ENCODE peak calls at places on chromosomes 16 and 17, in eight cellular contexts. One of them, this sample, is unnamed.

GRCh38 chr16:65725156-65725845 is 603.4 kb upstream of the CDH11 start:
- DNase-seq in A549: no peak
- DNase-seq in fibroblast of mammary gland: no peak
- DNase-seq in choroid plexus epithelial cell: peak; percentile 52
- DNase-seq in GM06990: no peak
- DNase-seq in thoracic aorta: no peak
- DNase-seq in naive thymus-derived CD4-positive, alpha-beta T cell: no peak
- DNase-seq in stomach: no peak
- DNase-seq in this sample: no peak

GRCh38 chr16:69329369-69330285 is 761 bp downstream of the PDF start:
- DNase-seq in naive thymus-derived CD4-positive, alpha-beta T cell: peak; percentile 33
- DNase-seq in GM06990: peak; percentile 40
- DNase-seq in choroid plexus epithelial cell: peak; percentile 28
- DNase-seq in stomach: no peak
- DNase-seq in fibroblast of mammary gland: no peak
- DNase-seq in A549: no peak
- DNase-seq in thoracic aorta: no peak
- DNase-seq in this sample: no peak

GRCh38 chr16:88476817-88477397 is 23.8 kb downstream of the ZFPM1 start:
- DNase-seq in A549: no peak
- DNase-seq in naive thymus-derived CD4-positive, alpha-beta T cell: no peak
- DNase-seq in fibroblast of mammary gland: no peak
- DNase-seq in stomach: no peak
- DNase-seq in thoracic aorta: no peak
- DNase-seq in choroid plexus epithelial cell: no peak
- DNase-seq in GM06990: no peak
- DNase-seq in this sample: no peak

GRCh38 chr17:67993998-67994361 is 2.3 kb downstream of the C17orf58 start:
- DNase-seq in stomach: no peak
- DNase-seq in GM06990: no peak
- DNase-seq in fibroblast of mammary gland: peak; percentile 4
- DNase-seq in A549: no peak
- DNase-seq in choroid plexus epithelial cell: peak; percentile 18
- DNase-seq in naive thymus-derived CD4-positive, alpha-beta T cell: no peak
- DNase-seq in thoracic aorta: no peak
- DNase-seq in this sample: no peak

GRCh38 chr16:29809850-29810698 is 1.9 kb upstream of the PRRT2 start:
- DNase-seq in stomach: no peak
- DNase-seq in thoracic aorta: no peak
- DNase-seq in choroid plexus epithelial cell: peak; percentile 21
- DNase-seq in fibroblast of mammary gland: peak; percentile 39
- DNase-seq in A549: no peak
- DNase-seq in GM06990: no peak
- DNase-seq in naive thymus-derived CD4-positive, alpha-beta T cell: no peak
- DNase-seq in this sample: peak; percentile 55

GRCh38 chr16:4293822-4294457 is 21.1 kb upstream of the TFAP4 start:
- DNase-seq in fibroblast of mammary gland: peak; percentile 76
- DNase-seq in A549: peak; percentile 70
- DNase-seq in naive thymus-derived CD4-positive, alpha-beta T cell: no peak
- DNase-seq in thoracic aorta: no peak
- DNase-seq in stomach: peak; percentile 58
- DNase-seq in GM06990: no peak
- DNase-seq in choroid plexus epithelial cell: peak; percentile 87
- DNase-seq in this sample: peak; percentile 52

GRCh38 chr17:50326831-50327364 is 19.0 kb upstream of the XYLT2 start:
- DNase-seq in A549: no peak
- DNase-seq in stomach: no peak
- DNase-seq in thoracic aorta: no peak
- DNase-seq in fibroblast of mammary gland: no peak
- DNase-seq in GM06990: no peak
- DNase-seq in naive thymus-derived CD4-positive, alpha-beta T cell: no peak
- DNase-seq in choroid plexus epithelial cell: no peak
- DNase-seq in this sample: no peak

GRCh38 chr17:82039695-82040299 is 2.3 kb upstream of the DCXR start:
- DNase-seq in choroid plexus epithelial cell: no peak
- DNase-seq in stomach: peak; percentile 77
- DNase-seq in naive thymus-derived CD4-positive, alpha-beta T cell: no peak
- DNase-seq in GM06990: no peak
- DNase-seq in A549: no peak
- DNase-seq in thoracic aorta: no peak
- DNase-seq in fibroblast of mammary gland: no peak
- DNase-seq in this sample: no peak

GRCh38 chr16:50276128-50276444 is 9.7 kb downstream of the ADCY7 start:
- DNase-seq in choroid plexus epithelial cell: no peak
- DNase-seq in naive thymus-derived CD4-positive, alpha-beta T cell: no peak
- DNase-seq in thoracic aorta: no peak
- DNase-seq in fibroblast of mammary gland: no peak
- DNase-seq in GM06990: no peak
- DNase-seq in A549: no peak
- DNase-seq in stomach: no peak
- DNase-seq in this sample: no peak

GRCh38 chr16:56651586-56651985 is at the start of gene MT1B:
- DNase-seq in fibroblast of mammary gland: no peak
- DNase-seq in naive thymus-derived CD4-positive, alpha-beta T cell: no peak
- DNase-seq in GM06990: no peak
- DNase-seq in A549: no peak
- DNase-seq in stomach: no peak
- DNase-seq in choroid plexus epithelial cell: no peak
- DNase-seq in thoracic aorta: no peak
- DNase-seq in this sample: no peak

GRCh38 chr16:56649820-56650219 is 1.9 kb upstream of the MT1B start:
- DNase-seq in fibroblast of mammary gland: no peak
- DNase-seq in thoracic aorta: no peak
- DNase-seq in naive thymus-derived CD4-positive, alpha-beta T cell: no peak
- DNase-seq in choroid plexus epithelial cell: no peak
- DNase-seq in stomach: no peak
- DNase-seq in GM06990: no peak
- DNase-seq in A549: peak; percentile 10
- DNase-seq in this sample: no peak

GRCh38 chr16:56649271-56649670 is 2.4 kb upstream of the MT1B start:
- DNase-seq in thoracic aorta: no peak
- DNase-seq in choroid plexus epithelial cell: no peak
- DNase-seq in fibroblast of mammary gland: no peak
- DNase-seq in naive thymus-derived CD4-positive, alpha-beta T cell: no peak
- DNase-seq in GM06990: no peak
- DNase-seq in A549: no peak
- DNase-seq in stomach: no peak
- DNase-seq in this sample: no peak

GRCh38 chr16:56652600-56652999 is 914 bp downstream of the MT1B start:
- DNase-seq in A549: no peak
- DNase-seq in choroid plexus epithelial cell: no peak
- DNase-seq in naive thymus-derived CD4-positive, alpha-beta T cell: no peak
- DNase-seq in fibroblast of mammary gland: no peak
- DNase-seq in stomach: no peak
- DNase-seq in GM06990: no peak
- DNase-seq in thoracic aorta: no peak
- DNase-seq in this sample: no peak

DNA sequence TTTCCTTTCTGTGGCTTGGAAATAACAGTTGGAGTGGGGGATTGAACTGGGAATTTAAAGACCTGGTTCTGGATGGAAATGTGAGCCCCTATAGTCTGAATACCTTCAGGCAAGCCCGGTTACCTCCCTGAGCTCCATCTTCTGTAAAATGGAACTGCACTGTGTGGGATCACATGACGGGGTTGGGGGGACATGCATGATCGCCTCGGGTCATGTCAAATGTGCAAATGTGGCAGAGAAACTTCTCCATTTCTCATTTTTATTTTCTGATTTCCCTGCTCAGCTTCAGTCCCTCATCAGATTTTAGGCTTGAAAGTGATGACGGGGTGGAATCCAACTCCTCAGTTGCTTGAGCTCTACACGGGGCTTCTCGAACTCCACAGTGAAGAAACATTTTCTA is 1.5 kb downstream of the MT1B start:
- DNase-seq in thoracic aorta: no peak
- DNase-seq in fibroblast of mammary gland: no peak
- DNase-seq in naive thymus-derived CD4-positive, alpha-beta T cell: no peak
- DNase-seq in GM06990: no peak
- DNase-seq in stomach: no peak
- DNase-seq in A549: no peak
- DNase-seq in choroid plexus epithelial cell: no peak
- DNase-seq in this sample: no peak
- H3K4me3 ChIP-seq in thoracic aorta: no peak overlapping the region
- H3K4me3 ChIP-seq in fibroblast of mammary gland: no peak overlapping the region
- H3K4me3 ChIP-seq in naive thymus-derived CD4-positive, alpha-beta T cell: no peak overlapping the region
- H3K4me3 ChIP-seq in GM06990: no peak overlapping the region
- H3K4me3 ChIP-seq in stomach: no peak overlapping the region
- H3K4me3 ChIP-seq in A549: no peak overlapping the region
- H3K4me3 ChIP-seq in choroid plexus epithelial cell: no peak overlapping the region
- H3K4me3 ChIP-seq in this sample: no peak overlapping the region

GRCh38 chr17:77373298-77374169 is 232.8 kb downstream of the SEC14L1 start:
- DNase-seq in A549: no peak
- DNase-seq in GM06990: no peak
- DNase-seq in stomach: peak; percentile 44
- DNase-seq in thoracic aorta: no peak
- DNase-seq in naive thymus-derived CD4-positive, alpha-beta T cell: peak; percentile 52
- DNase-seq in fibroblast of mammary gland: no peak
- DNase-seq in choroid plexus epithelial cell: peak; percentile 45
- DNase-seq in this sample: no peak

GRCh38 chr17:77371117-77371887 is 230.5 kb downstream of the SEC14L1 start:
- DNase-seq in GM06990: no peak
- DNase-seq in stomach: peak; percentile 73
- DNase-seq in thoracic aorta: no peak
- DNase-seq in naive thymus-derived CD4-positive, alpha-beta T cell: no peak
- DNase-seq in choroid plexus epithelial cell: peak; percentile 85
- DNase-seq in A549: no peak
- DNase-seq in fibroblast of mammary gland: no peak
- DNase-seq in this sample: no peak

GRCh38 chr17:77371888-77372443 is 231.2 kb downstream of the SEC14L1 start:
- DNase-seq in stomach: no peak
- DNase-seq in GM06990: no peak
- DNase-seq in fibroblast of mammary gland: no peak
- DNase-seq in thoracic aorta: no peak
- DNase-seq in A549: no peak
- DNase-seq in naive thymus-derived CD4-positive, alpha-beta T cell: no peak
- DNase-seq in choroid plexus epithelial cell: no peak
- DNase-seq in this sample: no peak

GRCh38 chr17:77374170-77374936 is 233.6 kb downstream of the SEC14L1 start:
- DNase-seq in choroid plexus epithelial cell: peak; percentile 91
- DNase-seq in naive thymus-derived CD4-positive, alpha-beta T cell: peak; percentile 75
- DNase-seq in thoracic aorta: no peak
- DNase-seq in GM06990: peak; percentile 48
- DNase-seq in fibroblast of mammary gland: peak; percentile 82
- DNase-seq in stomach: peak; percentile 87
- DNase-seq in A549: no peak
- DNase-seq in this sample: peak; percentile 86

DNA sequence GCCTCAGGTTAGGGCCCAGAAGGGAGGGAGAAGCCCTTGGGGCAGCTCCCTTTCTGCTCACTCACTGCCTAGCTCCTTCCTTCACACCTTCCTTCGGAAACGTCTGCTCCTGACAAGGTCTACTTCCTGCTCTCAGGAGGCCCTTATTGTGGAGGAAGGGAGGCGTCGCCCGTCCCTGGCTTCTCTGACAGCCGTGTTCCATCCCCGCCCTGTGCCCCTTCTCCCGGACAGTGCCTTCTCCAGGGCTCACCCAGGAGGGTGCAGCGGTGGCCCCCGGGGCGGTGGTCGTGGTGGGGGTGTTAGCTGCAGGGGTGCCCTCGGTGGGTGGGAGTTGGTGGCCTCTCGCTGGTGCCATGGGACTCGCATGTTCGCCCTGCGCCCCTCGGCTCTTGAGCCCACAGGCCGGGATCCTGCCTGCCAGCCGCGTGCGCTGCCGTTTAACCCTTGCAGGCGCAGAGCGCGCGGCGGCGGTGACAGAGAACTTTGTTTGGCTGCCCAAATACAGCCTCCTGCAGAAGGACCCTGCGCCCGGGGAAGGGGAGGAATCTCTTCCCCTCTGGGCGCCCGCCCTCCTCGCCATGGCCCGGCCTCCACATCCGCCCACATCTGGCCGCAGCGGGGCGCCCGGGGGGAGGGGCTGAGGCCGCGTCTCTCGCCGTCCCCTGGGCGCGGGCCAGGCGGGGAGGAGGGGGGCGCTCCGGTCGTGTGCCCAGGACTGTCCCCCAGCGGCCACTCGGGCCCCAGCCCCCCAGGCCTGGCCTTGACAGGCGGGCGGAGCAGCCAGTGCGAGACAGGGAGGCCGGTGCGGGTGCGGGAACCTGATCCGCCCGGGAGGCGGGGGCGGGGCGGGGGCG is 231.9 kb downstream of the SEC14L1 start:
- DNase-seq in fibroblast of mammary gland: peak; percentile 81
- DNase-seq in stomach: peak; percentile 76
- DNase-seq in GM06990: peak; percentile 63
- DNase-seq in naive thymus-derived CD4-positive, alpha-beta T cell: peak; percentile 82
- DNase-seq in A549: no peak
- DNase-seq in thoracic aorta: no peak
- DNase-seq in choroid plexus epithelial cell: peak; percentile 86
- DNase-seq in this sample: no peak
- H3K4me3 ChIP-seq in fibroblast of mammary gland: peak overlapping the region; percentile 80
- H3K4me3 ChIP-seq in stomach: peak overlapping the region; percentile 70
- H3K4me3 ChIP-seq in GM06990: peak overlapping the region; percentile 63
- H3K4me3 ChIP-seq in naive thymus-derived CD4-positive, alpha-beta T cell: peak overlapping the region; percentile 98
- H3K4me3 ChIP-seq in A549: no peak overlapping the region
- H3K4me3 ChIP-seq in thoracic aorta: peak overlapping the region; percentile 91
- H3K4me3 ChIP-seq in choroid plexus epithelial cell: peak overlapping the region; percentile 85
- H3K4me3 ChIP-seq in this sample: no peak overlapping the region

DNA sequence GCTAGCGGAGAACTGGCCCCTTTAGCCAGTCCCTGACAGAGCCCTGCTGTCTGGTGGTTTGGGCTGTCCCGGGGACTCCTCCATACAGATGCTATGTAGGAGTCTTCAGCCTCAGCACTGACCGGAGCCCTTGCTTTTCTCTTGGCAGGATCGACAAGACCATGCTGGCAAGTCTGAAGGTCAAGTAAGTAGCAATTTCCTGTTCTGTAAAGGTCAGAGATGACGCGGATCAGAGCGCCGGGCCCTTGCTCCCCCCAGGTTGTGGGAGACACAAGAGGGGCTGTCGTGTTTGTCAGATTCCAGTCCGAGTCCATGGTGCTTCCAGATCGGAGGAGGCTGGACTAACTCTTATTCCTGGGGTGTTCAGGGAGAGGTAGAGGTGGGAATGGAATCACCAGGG is 4.1 kb downstream of the RAP1GAP2 start:
- DNase-seq in thoracic aorta: no peak
- DNase-seq in stomach: no peak
- DNase-seq in naive thymus-derived CD4-positive, alpha-beta T cell: no peak
- DNase-seq in A549: no peak
- DNase-seq in fibroblast of mammary gland: no peak
- DNase-seq in choroid plexus epithelial cell: no peak
- DNase-seq in GM06990: no peak
- DNase-seq in this sample: no peak
- H3K4me3 ChIP-seq in thoracic aorta: no peak overlapping the region
- H3K4me3 ChIP-seq in stomach: no peak overlapping the region
- H3K4me3 ChIP-seq in naive thymus-derived CD4-positive, alpha-beta T cell: no peak overlapping the region
- H3K4me3 ChIP-seq in A549: no peak overlapping the region
- H3K4me3 ChIP-seq in fibroblast of mammary gland: no peak overlapping the region
- H3K4me3 ChIP-seq in choroid plexus epithelial cell: no peak overlapping the region
- H3K4me3 ChIP-seq in GM06990: no peak overlapping the region
- H3K4me3 ChIP-seq in this sample: no peak overlapping the region

DNA sequence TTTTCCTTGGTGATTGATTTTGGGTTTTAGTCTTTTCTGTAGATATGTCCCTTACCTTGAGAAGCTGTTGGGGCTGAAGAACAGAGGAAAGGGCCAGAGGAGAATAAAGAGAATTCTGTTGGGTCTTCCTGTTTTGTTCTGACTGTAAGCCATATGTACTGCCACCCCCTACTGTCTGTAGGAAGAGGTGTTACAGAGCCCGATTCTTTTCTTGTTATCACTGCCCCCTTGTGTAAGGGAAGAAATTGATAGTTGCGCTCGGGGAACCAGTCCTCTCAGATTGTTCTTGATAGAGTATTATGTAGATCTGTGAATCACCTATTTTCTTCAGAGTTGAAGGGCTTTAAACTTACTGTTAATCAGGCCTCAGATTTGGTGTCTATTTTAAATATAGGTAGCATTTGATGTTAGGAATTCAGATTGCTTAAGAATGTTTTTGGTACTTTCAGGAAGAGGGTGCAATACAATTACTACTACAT is 2.4 kb downstream of the TANC2 start:
- DNase-seq in fibroblast of mammary gland: peak; percentile 94
- DNase-seq in stomach: peak; percentile 37
- DNase-seq in thoracic aorta: no peak
- DNase-seq in choroid plexus epithelial cell: peak; percentile 96
- DNase-seq in GM06990: peak; percentile 35
- DNase-seq in naive thymus-derived CD4-positive, alpha-beta T cell: peak; percentile 30
- DNase-seq in A549: peak; percentile 93
- DNase-seq in this sample: peak; percentile 68
- H3K4me3 ChIP-seq in fibroblast of mammary gland: peak overlapping the region; percentile 95
- H3K4me3 ChIP-seq in stomach: no peak overlapping the region
- H3K4me3 ChIP-seq in thoracic aorta: peak overlapping the region; percentile 12
- H3K4me3 ChIP-seq in choroid plexus epithelial cell: peak overlapping the region; percentile 87
- H3K4me3 ChIP-seq in GM06990: no peak overlapping the region
- H3K4me3 ChIP-seq in naive thymus-derived CD4-positive, alpha-beta T cell: no peak overlapping the region
- H3K4me3 ChIP-seq in A549: peak overlapping the region; percentile 98
- H3K4me3 ChIP-seq in this sample: peak overlapping the region; percentile 8

This sample was measured in WERI-Rb-1.